ENCODE peak calls at places on chromosome 21, in seven cellular contexts. T is sigmoid colon, R is AG04450, I is SK-N-SH, A is neural progenitor cell, H is brain microvascular endothelial cell, X is IMR-90. N is an unnamed sample.

GRCh38 chr21:36260030-36260787 is 59.8 kb upstream of the MORC3 start:
- DNase-seq in T (no peak), R (peak), I (peak), A (peak), H (peak), X (peak), N (peak)

GRCh38 chr21:45910548-45911221 is 70.9 kb upstream of the COL6A1 start:
- DNase-seq in T (peak), R (no peak), I (peak), A (no peak), H (no peak), X (no peak), N (peak)

GRCh38 chr21:36499578-36500471 is 19.9 kb upstream of the CLDN14 start:
- DNase-seq in T (no peak), R (no peak), I (no peak), A (no peak), H (peak), X (no peak), N (peak)

GRCh38 chr21:42556476-42556875 is 42.8 kb downstream of the SLC37A1 start:
- DNase-seq in T (peak), R (no peak), I (no peak), A (no peak), H (no peak), X (no peak), N (no peak)

GRCh38 chr21:41707231-41707988 is 59.4 kb downstream of the RIPK4 start:
- DNase-seq in T (no peak), R (no peak), I (no peak), A (no peak), H (no peak), X (no peak), N (peak)

GRCh38 chr21:19489930-19490329 is 1086.3 kb upstream of the TMPRSS15 start:
- DNase-seq in T (no peak), R (no peak), I (no peak), A (no peak), H (no peak), X (no peak), N (no peak)

GRCh38 chr21:25936776-25937175 is 202.0 kb downstream of the GABPA start:
- DNase-seq in T (no peak), R (no peak), I (no peak), A (no peak), H (no peak), X (peak), N (no peak)

GRCh38 chr21:29335720-29336119 is 37.0 kb downstream of the BACH1 start:
- DNase-seq in T (no peak), R (no peak), I (no peak), A (no peak), H (no peak), X (peak), N (peak)

GRCh38 chr21:19507682-19508260 is 1104.2 kb upstream of the TMPRSS15 start:
- DNase-seq in T (no peak), R (no peak), I (peak), A (peak), H (no peak), X (no peak), N (no peak)

GRCh38 chr21:33916200-33916567 is 580 bp upstream of the ATP5PO start:
- DNase-seq in T (no peak), R (no peak), I (no peak), A (peak), H (no peak), X (no peak), N (no peak)

GRCh38 chr21:40345700-40346099 is 478.5 kb downstream of the PCP4 start:
- DNase-seq in T (no peak), R (no peak), I (no peak), A (no peak), H (no peak), X (no peak), N (no peak)

GRCh38 chr21:26116456-26117011 is 54.0 kb downstream of the APP start:
- DNase-seq in T (no peak), R (no peak), I (peak), A (no peak), H (no peak), X (peak), N (no peak)

GRCh38 chr21:25938673-25939395 is 204.1 kb downstream of the GABPA start:
- DNase-seq in T (no peak), R (no peak), I (no peak), A (no peak), H (no peak), X (no peak), N (no peak)

GRCh38 chr21:42125571-42126544 is 54.7 kb downstream of the UMODL1 start:
- DNase-seq in T (no peak), R (peak), I (no peak), A (peak), H (peak), X (peak), N (no peak)

GRCh38 chr21:41739936-41740335 is 26.9 kb downstream of the RIPK4 start:
- DNase-seq in T (no peak), R (no peak), I (no peak), A (no peak), H (no peak), X (no peak), N (no peak)

GRCh38 chr21:45507888-45508508 is 34.2 kb downstream of the SLC19A1 start:
- DNase-seq in T (peak), R (no peak), I (no peak), A (no peak), H (no peak), X (no peak), N (no peak)

GRCh38 chr21:42592156-42592820 is 61.1 kb upstream of the PDE9A start:
- DNase-seq in T (no peak), R (no peak), I (no peak), A (no peak), H (no peak), X (no peak), N (no peak)

GRCh38 chr21:26881504-26882228 is 36.5 kb upstream of the ADAMTS1 start:
- DNase-seq in T (no peak), R (peak), I (peak), A (peak), H (no peak), X (peak), N (no peak)

GRCh38 chr21:42639646-42640152 is 13.7 kb upstream of the PDE9A start:
- DNase-seq in T (no peak), R (no peak), I (no peak), A (no peak), H (no peak), X (no peak), N (no peak)

GRCh38 chr21:42081138-42081537 is 10.0 kb downstream of the UMODL1 start:
- DNase-seq in T (no peak), R (no peak), I (no peak), A (peak), H (peak), X (no peak), N (no peak)

GRCh38 chr21:26761174-26761915 is 83.9 kb downstream of the ADAMTS1 start:
- DNase-seq in T (no peak), R (no peak), I (no peak), A (no peak), H (no peak), X (no peak), N (no peak)

GRCh38 chr21:27631471-27631870 is 664.6 kb upstream of the ADAMTS5 start:
- DNase-seq in T (no peak), R (no peak), I (no peak), A (no peak), H (no peak), X (peak), N (no peak)

GRCh38 chr21:38917045-38917774 is 111.5 kb downstream of the ETS2 start:
- DNase-seq in T (peak), R (no peak), I (no peak), A (no peak), H (no peak), X (no peak), N (no peak)

GRCh38 chr21:40507978-40508377 is 339.0 kb downstream of the DSCAM start:
- DNase-seq in T (no peak), R (no peak), I (no peak), A (no peak), H (no peak), X (peak), N (peak)

GRCh38 chr21:46597031-46597430 is 7.9 kb downstream of the S100B start:
- DNase-seq in T (no peak), R (no peak), I (no peak), A (no peak), H (no peak), X (no peak), N (no peak)

GRCh38 chr21:46093668-46094400 is 4.1 kb upstream of the COL6A2 start:
- DNase-seq in T (peak), R (no peak), I (no peak), A (no peak), H (no peak), X (no peak), N (no peak)

GRCh38 chr21:28823464-28823863 is 169.2 kb downstream of the LTN1 start:
- DNase-seq in T (no peak), R (no peak), I (no peak), A (no peak), H (no peak), X (no peak), N (no peak)

GRCh38 chr21:27149034-27149433 is 182.1 kb upstream of the ADAMTS5 start:
- DNase-seq in T (no peak), R (no peak), I (no peak), A (no peak), H (peak), X (peak), N (no peak)

GRCh38 chr21:28671549-28672195 is 321.0 kb downstream of the LTN1 start:
- DNase-seq in T (no peak), R (no peak), I (no peak), A (no peak), H (no peak), X (no peak), N (no peak)

GRCh38 chr21:45555557-45556301 is 13.5 kb upstream of the SLC19A1 start:
- DNase-seq in T (peak), R (peak), I (peak), A (peak), H (peak), X (peak), N (peak)

GRCh38 chr21:41367598-41368360 is 6.0 kb downstream of the MX2 start:
- DNase-seq in T (peak), R (no peak), I (no peak), A (no peak), H (no peak), X (no peak), N (no peak)

GRCh38 chr21:29018540-29018939 is 609 bp downstream of the RWDD2B start:
- DNase-seq in T (no peak), R (no peak), I (peak), A (no peak), H (no peak), X (no peak), N (no peak)

GRCh38 chr21:29350246-29350779 is 51.6 kb downstream of the BACH1 start:
- DNase-seq in T (no peak), R (no peak), I (no peak), A (no peak), H (peak), X (peak), N (no peak)

GRCh38 chr21:36385233-36385908 is at the start of gene CHAF1B:
- DNase-seq in T (peak), R (peak), I (peak), A (peak), H (peak), X (peak), N (peak)

DNA sequence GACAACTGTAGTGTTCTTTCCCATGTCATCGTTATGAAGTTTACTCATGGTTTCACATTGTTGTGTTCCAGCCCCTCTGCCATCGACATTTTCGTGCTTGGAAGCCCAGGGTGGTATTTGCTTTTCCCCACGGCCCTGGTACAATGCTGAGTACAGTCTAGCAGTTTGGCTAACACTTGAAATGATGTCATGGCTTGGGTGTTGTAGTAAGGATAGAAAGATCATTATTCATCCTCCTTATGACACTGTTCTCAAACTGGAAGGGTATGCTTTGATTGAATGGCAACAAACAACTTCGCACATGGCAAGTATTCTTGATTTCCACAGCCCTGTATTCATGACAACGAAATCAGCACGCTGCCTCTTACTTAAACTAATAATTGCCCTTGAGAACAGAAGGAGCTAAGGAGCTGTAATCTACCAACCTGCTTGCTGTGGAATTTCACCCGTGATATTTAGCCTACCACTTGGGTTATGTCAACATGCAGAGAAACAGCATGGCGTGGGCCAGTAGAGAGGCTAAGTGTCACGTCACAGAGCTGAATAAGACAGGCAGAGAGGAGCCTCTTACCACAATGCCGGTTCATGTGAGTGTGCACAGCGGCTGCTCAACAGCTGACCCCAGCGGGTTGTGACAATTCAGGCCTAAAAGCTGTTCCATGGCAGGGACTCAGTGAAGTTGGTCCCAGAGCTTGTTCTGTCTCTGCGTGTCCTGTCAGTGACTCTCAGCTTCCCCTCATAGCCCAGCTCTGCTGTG is 73.9 kb downstream of the KCNJ6 start:
- DNase-seq in T (no peak), R (no peak), I (no peak), A (no peak), H (no peak), X (no peak), N (no peak)
- H3K27ac ChIP-seq in T (no peak), R (no peak), I (no peak), A (no peak), H (no peak), X (no peak), N (no peak)

GRCh38 chr21:16855164-16855667 is 657.6 kb upstream of the CXADR start:
- DNase-seq in T (no peak), R (no peak), I (no peak), A (no peak), H (no peak), X (no peak), N (no peak)

DNA sequence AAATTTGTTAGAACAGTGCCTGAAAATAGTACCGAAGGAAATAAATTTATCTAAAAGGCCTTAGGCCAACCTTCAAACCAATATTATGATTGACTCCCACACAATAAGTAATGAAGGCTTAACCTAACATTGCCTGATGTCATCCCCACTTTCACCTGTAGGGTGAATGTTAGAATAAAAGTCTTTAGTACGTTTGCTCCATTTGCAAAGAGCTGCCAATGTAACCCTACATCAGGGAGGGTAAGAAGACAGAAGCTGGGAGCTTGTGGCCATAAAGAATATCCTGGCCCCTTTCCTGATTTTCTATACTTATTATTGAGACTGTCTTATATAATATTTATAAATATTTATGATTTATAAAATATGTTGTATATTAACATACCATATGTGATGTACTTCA is 661.8 kb upstream of the CXADR start:
- DNase-seq in T (no peak), R (no peak), I (no peak), A (no peak), H (no peak), X (no peak), N (no peak)
- TF ChIP-seq CTCF in T (no peak), R (peak), I (peak), A (peak), H (no peak), X (no peak), N (no peak)

GRCh38 chr21:35050348-35051286 is 1.5 kb upstream of the RUNX1 start:
- DNase-seq in T (peak), R (no peak), I (no peak), A (no peak), H (no peak), X (peak), N (no peak)

GRCh38 chr21:35052786-35053185 is 3.7 kb upstream of the RUNX1 start:
- DNase-seq in T (no peak), R (no peak), I (no peak), A (no peak), H (no peak), X (no peak), N (no peak)

GRCh38 chr21:35048706-35049617 is at the start of gene RUNX1:
- DNase-seq in T (no peak), R (no peak), I (no peak), A (no peak), H (peak), X (peak), N (peak)

GRCh38 chr21:35053356-35054096 is 4.4 kb upstream of the RUNX1 start:
- DNase-seq in T (peak), R (no peak), I (no peak), A (peak), H (no peak), X (no peak), N (no peak)

GRCh38 chr21:35051287-35051818 is 2.3 kb upstream of the RUNX1 start:
- DNase-seq in T (peak), R (no peak), I (no peak), A (peak), H (peak), X (peak), N (peak)
- H3K27ac ChIP-seq in T (no peak), R (peak), I (no peak), A (no peak), H (peak), X (peak), N (no peak)

GRCh38 chr21:44490816-44491215 is 35.5 kb downstream of the LRRC3 start:
- DNase-seq in T (no peak), R (no peak), I (no peak), A (no peak), H (no peak), X (no peak), N (no peak)

GRCh38 chr21:44487831-44488230 is 32.5 kb downstream of the LRRC3 start:
- DNase-seq in T (no peak), R (no peak), I (no peak), A (peak), H (peak), X (peak), N (no peak)

GRCh38 chr21:44492572-44493385 is 37.5 kb downstream of the LRRC3 start:
- DNase-seq in T (no peak), R (no peak), I (no peak), A (no peak), H (no peak), X (no peak), N (no peak)

GRCh38 chr21:44490405-44490804 is 35.1 kb downstream of the LRRC3 start:
- DNase-seq in T (no peak), R (no peak), I (no peak), A (no peak), H (no peak), X (no peak), N (no peak)

GRCh38 chr21:44489962-44490361 is 34.7 kb downstream of the LRRC3 start:
- DNase-seq in T (no peak), R (no peak), I (no peak), A (peak), H (no peak), X (no peak), N (no peak)
- TF ChIP-seq CTCF in T (no peak), R (no peak), I (no peak), A (peak), H (peak), X (no peak), N (no peak)

GRCh38 chr21:43968410-43969114 is 43.5 kb upstream of the TRAPPC10 start:
- DNase-seq in T (no peak), R (no peak), I (no peak), A (no peak), H (no peak), X (no peak), N (no peak)
- H3K27ac ChIP-seq in T (no peak), R (no peak), I (no peak), A (no peak), H (no peak), X (no peak), N (no peak)

DNA sequence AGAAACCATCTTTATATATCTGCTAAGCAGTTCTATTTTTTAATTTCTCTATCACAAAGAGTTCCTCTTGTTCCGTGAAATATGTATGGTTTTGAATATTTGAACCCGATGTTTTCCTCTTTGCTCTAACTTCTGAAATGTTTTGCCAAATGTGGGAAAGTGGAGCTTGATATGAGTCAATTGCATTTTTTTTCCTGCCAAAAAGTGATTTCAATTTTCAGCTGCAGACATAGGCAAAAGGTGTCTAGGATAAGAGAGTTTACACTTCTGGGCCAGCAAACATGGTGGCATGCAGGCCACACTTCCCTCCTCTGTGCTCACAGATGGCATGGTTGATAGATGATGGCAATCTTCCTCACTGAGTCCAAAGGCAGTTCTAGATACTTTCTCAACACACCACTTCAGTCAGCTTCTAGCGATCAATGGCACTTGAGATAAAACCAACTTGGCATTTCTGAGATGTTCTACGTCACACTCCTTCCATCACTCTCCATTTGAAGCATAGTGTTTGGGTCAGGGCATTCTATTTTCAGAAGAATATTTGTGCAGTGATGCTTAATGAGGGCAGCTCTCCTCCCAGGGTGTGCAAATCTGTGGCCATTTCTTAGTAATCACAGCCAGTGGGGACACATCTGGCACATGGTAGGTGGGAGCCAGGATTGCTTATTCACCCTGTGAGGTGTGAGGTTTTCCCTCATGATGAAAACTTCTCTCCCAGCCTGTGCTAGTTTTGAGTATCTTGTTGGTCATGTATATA is 54.4 kb upstream of the SCAF4 start:
- DNase-seq in T (no peak), R (no peak), I (no peak), A (no peak), H (no peak), X (no peak), N (no peak)
- TF ChIP-seq CTCF in T (no peak), R (no peak), I (no peak), A (no peak), H (no peak), X (no peak), N (no peak)

N was measured in RWPE1.